ENCODE peak calls at places on chromosomes 3 and 15, in four cellular contexts. One of them, this sample, is unnamed. For H3K4me1, the result is how much of the 10 kb centered on the place peaks cover.

GRCh38 chr3:119871571-119871970 is 89.7 kb downstream of the NR1I2 start:
- DNase-seq in aorta: no peak
- DNase-seq in mammary epithelial cell: no peak
- DNase-seq in fibroblast of lung: no peak
- DNase-seq in this sample: no peak

GRCh38 chr3:125573216-125573615 is 22.1 kb downstream of the OSBPL11 start:
- DNase-seq in mammary epithelial cell: no peak
- DNase-seq in fibroblast of lung: no peak
- DNase-seq in aorta: no peak
- DNase-seq in this sample: no peak

GRCh38 chr3:8573342-8573926 is 71.2 kb downstream of the SSUH2 start:
- DNase-seq in mammary epithelial cell: no peak
- DNase-seq in aorta: no peak
- DNase-seq in fibroblast of lung: peak
- DNase-seq in this sample: no peak

GRCh38 chr3:61035573-61035972 is 215.7 kb downstream of the FHIT start:
- DNase-seq in aorta: no peak
- DNase-seq in mammary epithelial cell: no peak
- DNase-seq in fibroblast of lung: no peak
- DNase-seq in this sample: no peak

GRCh38 chr3:158672293-158673176 is at the start of gene LXN:
- DNase-seq in mammary epithelial cell: peak
- DNase-seq in aorta: peak
- DNase-seq in fibroblast of lung: peak
- DNase-seq in this sample: peak

GRCh38 chr3:196641278-196642058 is 2.0 kb downstream of the NRROS start:
- DNase-seq in fibroblast of lung: no peak
- DNase-seq in mammary epithelial cell: no peak
- DNase-seq in aorta: no peak
- DNase-seq in this sample: no peak

GRCh38 chr15:88243895-88244787 is 12.4 kb downstream of the NTRK3 start:
- DNase-seq in mammary epithelial cell: peak
- DNase-seq in aorta: no peak
- DNase-seq in fibroblast of lung: peak
- DNase-seq in this sample: no peak

GRCh38 chr3:75294124-75294523 is 370.0 kb upstream of the FRG2C start:
- DNase-seq in aorta: no peak
- DNase-seq in mammary epithelial cell: peak
- DNase-seq in fibroblast of lung: peak
- DNase-seq in this sample: peak

GRCh38 chr15:43204016-43204901 is 16.6 kb downstream of the EPB42 start:
- DNase-seq in fibroblast of lung: peak
- DNase-seq in aorta: no peak
- DNase-seq in mammary epithelial cell: peak
- DNase-seq in this sample: no peak

GRCh38 chr3:123799544-123800351 is 84.4 kb downstream of the MYLK start:
- DNase-seq in aorta: peak
- DNase-seq in fibroblast of lung: peak
- DNase-seq in mammary epithelial cell: peak
- DNase-seq in this sample: no peak

GRCh38 chr15:90221251-90221900 is 12.4 kb downstream of the CIB1 start:
- DNase-seq in fibroblast of lung: peak
- DNase-seq in aorta: peak
- DNase-seq in mammary epithelial cell: no peak
- DNase-seq in this sample: peak

GRCh38 chr15:40594429-40594836 is 384 bp downstream of the KNL1 start:
- DNase-seq in fibroblast of lung: no peak
- DNase-seq in aorta: peak
- DNase-seq in mammary epithelial cell: peak
- DNase-seq in this sample: peak

GRCh38 chr3:62378329-62378789 is 5.0 kb upstream of the FEZF2 start:
- DNase-seq in aorta: no peak
- DNase-seq in fibroblast of lung: no peak
- DNase-seq in mammary epithelial cell: no peak
- DNase-seq in this sample: no peak

GRCh38 chr3:53807117-53807521 is 39.1 kb downstream of the CHDH start:
- DNase-seq in aorta: no peak
- DNase-seq in mammary epithelial cell: no peak
- DNase-seq in fibroblast of lung: no peak
- DNase-seq in this sample: peak

GRCh38 chr3:169454823-169455222 is 208.7 kb downstream of the MECOM start:
- DNase-seq in fibroblast of lung: peak
- DNase-seq in aorta: no peak
- DNase-seq in mammary epithelial cell: peak
- DNase-seq in this sample: no peak

DNA sequence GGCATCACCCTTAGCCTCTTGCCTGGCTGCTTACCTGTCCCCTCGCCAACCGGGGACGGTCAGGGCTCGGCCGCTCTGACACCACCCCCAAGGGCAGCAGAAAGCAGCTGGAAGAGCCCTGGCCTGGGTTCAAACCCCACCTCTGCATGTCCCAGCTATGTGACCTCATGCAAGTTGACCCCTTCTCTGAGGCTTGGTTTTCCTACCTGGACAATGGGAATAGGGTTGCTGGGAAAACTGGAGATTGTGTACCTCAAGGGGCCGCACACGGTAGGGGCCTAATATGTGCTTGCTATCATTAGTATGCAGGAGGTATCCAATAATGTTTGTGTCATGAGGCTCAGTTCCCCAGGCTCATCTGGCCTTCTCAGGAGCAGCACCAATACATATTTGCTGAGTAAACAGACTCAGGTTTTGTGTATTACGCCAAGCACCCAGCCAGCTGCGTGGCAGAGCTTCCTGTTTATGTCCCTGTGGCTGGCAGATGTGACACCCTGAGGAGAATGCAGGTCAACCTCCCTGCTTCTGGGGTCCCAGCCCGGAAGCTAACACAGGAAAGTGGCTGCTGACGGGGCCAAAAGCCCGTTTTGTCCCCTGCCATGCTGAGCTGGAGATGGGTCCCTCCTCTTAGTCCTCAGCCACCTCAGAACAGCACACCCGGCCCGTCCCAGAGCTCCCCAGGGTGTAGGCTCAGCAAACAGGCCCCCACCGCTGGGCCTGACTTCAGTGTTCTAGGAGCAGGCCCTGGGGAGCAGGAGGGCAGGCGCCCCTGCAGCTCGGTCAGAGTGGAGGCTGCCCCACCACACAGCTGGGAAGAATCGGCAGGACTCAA is 29.7 kb downstream of the PLXND1 start:
- DNase-seq in mammary epithelial cell: no peak
- DNase-seq in aorta: peak
- DNase-seq in fibroblast of lung: no peak
- DNase-seq in this sample: peak
- H3K27ac ChIP-seq in mammary epithelial cell: no peak
- H3K27ac ChIP-seq in aorta: no peak
- H3K27ac ChIP-seq in fibroblast of lung: no peak
- H3K27ac ChIP-seq in this sample: peak

GRCh38 chr3:55329849-55330248 is 157.3 kb downstream of the WNT5A start:
- DNase-seq in mammary epithelial cell: peak
- DNase-seq in aorta: no peak
- DNase-seq in fibroblast of lung: peak
- DNase-seq in this sample: no peak

GRCh38 chr3:55331524-55331923 is 155.6 kb downstream of the WNT5A start:
- DNase-seq in mammary epithelial cell: no peak
- DNase-seq in fibroblast of lung: no peak
- DNase-seq in aorta: no peak
- DNase-seq in this sample: no peak

GRCh38 chr3:55332191-55332590 is 154.9 kb downstream of the WNT5A start:
- DNase-seq in fibroblast of lung: no peak
- DNase-seq in mammary epithelial cell: no peak
- DNase-seq in aorta: no peak
- DNase-seq in this sample: no peak

GRCh38 chr3:55330756-55331155 is 156.3 kb downstream of the WNT5A start:
- DNase-seq in fibroblast of lung: peak
- DNase-seq in aorta: no peak
- DNase-seq in mammary epithelial cell: no peak
- DNase-seq in this sample: no peak

GRCh38 chr3:55330355-55330754 is 156.8 kb downstream of the WNT5A start:
- DNase-seq in fibroblast of lung: peak
- DNase-seq in aorta: no peak
- DNase-seq in mammary epithelial cell: peak
- DNase-seq in this sample: no peak
- H3K4me3 ChIP-seq in fibroblast of lung: no peak
- H3K4me3 ChIP-seq in aorta: no peak
- H3K4me3 ChIP-seq in mammary epithelial cell: no peak
- H3K4me3 ChIP-seq in this sample: no peak

GRCh38 chr3:42014949-42015533 is 53.1 kb upstream of the ULK4 start:
- DNase-seq in fibroblast of lung: peak
- DNase-seq in mammary epithelial cell: no peak
- DNase-seq in aorta: peak
- DNase-seq in this sample: peak
- H3K4me1 ChIP-seq in fibroblast of lung: under half
- H3K4me1 ChIP-seq in mammary epithelial cell: under half
- H3K4me1 ChIP-seq in aorta: under half
- H3K4me1 ChIP-seq in this sample: half or more

GRCh38 chr3:43215684-43216336 is 70.5 kb upstream of the SNRK start:
- DNase-seq in mammary epithelial cell: no peak
- DNase-seq in fibroblast of lung: no peak
- DNase-seq in aorta: no peak
- DNase-seq in this sample: no peak

GRCh38 chr3:43217633-43218032 is 68.7 kb upstream of the SNRK start:
- DNase-seq in mammary epithelial cell: peak
- DNase-seq in fibroblast of lung: peak
- DNase-seq in aorta: no peak
- DNase-seq in this sample: no peak

GRCh38 chr3:43217206-43217605 is 69.1 kb upstream of the SNRK start:
- DNase-seq in fibroblast of lung: no peak
- DNase-seq in aorta: no peak
- DNase-seq in mammary epithelial cell: no peak
- DNase-seq in this sample: no peak

GRCh38 chr3:43218921-43219320 is 67.4 kb upstream of the SNRK start:
- DNase-seq in mammary epithelial cell: no peak
- DNase-seq in fibroblast of lung: no peak
- DNase-seq in aorta: no peak
- DNase-seq in this sample: no peak

DNA sequence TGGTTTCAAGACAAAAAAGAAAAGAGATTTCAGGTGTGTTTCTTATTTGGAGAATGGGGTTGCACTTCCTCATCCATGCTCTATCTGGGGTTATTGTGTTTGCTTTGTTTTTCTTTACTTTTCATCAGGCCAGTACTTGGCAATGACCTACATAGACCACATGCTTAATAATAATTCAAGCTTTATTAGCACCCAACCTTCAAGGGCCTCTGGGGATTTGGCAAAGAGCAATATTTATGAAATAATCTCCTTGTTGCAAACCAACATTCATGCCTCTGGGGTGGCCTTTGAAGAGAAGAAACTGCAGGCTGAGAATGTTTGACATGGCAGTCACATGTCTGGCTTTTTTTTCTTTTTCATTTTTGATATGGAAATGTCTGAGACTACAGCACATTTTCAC is 68.2 kb upstream of the SNRK start:
- DNase-seq in mammary epithelial cell: no peak
- DNase-seq in fibroblast of lung: no peak
- DNase-seq in aorta: no peak
- DNase-seq in this sample: no peak
- H3K27ac ChIP-seq in mammary epithelial cell: no peak
- H3K27ac ChIP-seq in fibroblast of lung: no peak
- H3K27ac ChIP-seq in aorta: no peak
- H3K27ac ChIP-seq in this sample: no peak

GRCh38 chr15:83653288-83653638 is 660 bp upstream of the ADAMTSL3 start:
- DNase-seq in aorta: no peak
- DNase-seq in mammary epithelial cell: no peak
- DNase-seq in fibroblast of lung: no peak
- DNase-seq in this sample: no peak
- H3K4me3 ChIP-seq in aorta: no peak
- H3K4me3 ChIP-seq in mammary epithelial cell: no peak
- H3K4me3 ChIP-seq in fibroblast of lung: no peak
- H3K4me3 ChIP-seq in this sample: peak

GRCh38 chr3:171354049-171354705 is 106.0 kb downstream of the TNIK start:
- DNase-seq in mammary epithelial cell: peak
- DNase-seq in aorta: no peak
- DNase-seq in fibroblast of lung: no peak
- DNase-seq in this sample: no peak
- H3K4me1 ChIP-seq in mammary epithelial cell: half or more
- H3K4me1 ChIP-seq in aorta: under half
- H3K4me1 ChIP-seq in fibroblast of lung: under half
- H3K4me1 ChIP-seq in this sample: under half

GRCh38 chr15:41630616-41631218 is 29.5 kb upstream of the MGA start:
- DNase-seq in aorta: no peak
- DNase-seq in mammary epithelial cell: no peak
- DNase-seq in fibroblast of lung: no peak
- DNase-seq in this sample: no peak

GRCh38 chr15:41634072-41634628 is 26.1 kb upstream of the MGA start:
- DNase-seq in fibroblast of lung: no peak
- DNase-seq in aorta: no peak
- DNase-seq in mammary epithelial cell: no peak
- DNase-seq in this sample: no peak

GRCh38 chr15:41629883-41630282 is 30.3 kb upstream of the MGA start:
- DNase-seq in aorta: no peak
- DNase-seq in mammary epithelial cell: no peak
- DNase-seq in fibroblast of lung: no peak
- DNase-seq in this sample: no peak

GRCh38 chr15:41633609-41634008 is 26.6 kb upstream of the MGA start:
- DNase-seq in mammary epithelial cell: no peak
- DNase-seq in aorta: no peak
- DNase-seq in fibroblast of lung: no peak
- DNase-seq in this sample: no peak

DNA sequence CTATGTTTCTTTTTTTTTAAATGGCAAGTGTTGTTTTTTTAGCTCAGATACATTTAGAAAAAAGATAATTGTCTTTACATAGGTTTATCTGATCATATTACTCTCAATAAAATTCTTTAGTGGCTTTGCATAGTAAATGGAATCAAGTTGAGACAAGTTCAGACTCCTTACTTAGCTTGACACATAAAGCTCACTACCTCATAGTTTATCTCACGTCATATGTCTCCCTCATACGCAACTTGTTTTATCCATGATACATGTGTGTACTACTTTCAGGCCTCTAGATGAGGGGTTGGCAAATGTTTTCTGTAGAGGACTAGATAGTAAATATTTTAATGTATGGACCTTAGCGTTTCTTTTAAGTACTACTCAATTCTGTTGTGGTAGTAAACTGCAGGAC is 28.3 kb upstream of the MGA start:
- DNase-seq in fibroblast of lung: no peak
- DNase-seq in mammary epithelial cell: peak
- DNase-seq in aorta: no peak
- DNase-seq in this sample: no peak
- H3K27ac ChIP-seq in fibroblast of lung: no peak
- H3K27ac ChIP-seq in mammary epithelial cell: no peak
- H3K27ac ChIP-seq in aorta: no peak
- H3K27ac ChIP-seq in this sample: no peak

This sample was measured in sigmoid colon.